ENCODE peak calls at places on chromosomes 12 and 14, in eight cellular contexts. One of them, this sample, is unnamed.

GRCh38 chr12:45762185-45763110 is 32.9 kb downstream of the ARID2 start:
- DNase-seq in GM20000: peak
- DNase-seq in iPS DF 6.9: no peak
- DNase-seq in HTR-8/SVneo: peak
- DNase-seq in heart left ventricle: no peak
- DNase-seq in astrocyte of the spinal cord: peak
- DNase-seq in GM03348: peak
- DNase-seq in NCI-H2081 treated with DMSO at 0.1 percent for 48 hours: peak
- DNase-seq in this sample: peak

GRCh38 chr12:102964872-102965271 is 7.4 kb downstream of the ASCL1 start:
- DNase-seq in GM20000: no peak
- DNase-seq in iPS DF 6.9: no peak
- DNase-seq in HTR-8/SVneo: no peak
- DNase-seq in heart left ventricle: no peak
- DNase-seq in astrocyte of the spinal cord: no peak
- DNase-seq in GM03348: no peak
- DNase-seq in NCI-H2081 treated with DMSO at 0.1 percent for 48 hours: peak
- DNase-seq in this sample: peak

GRCh38 chr14:64117671-64118402 is 176.3 kb downstream of the ESR2 start:
- DNase-seq in GM20000: no peak
- DNase-seq in iPS DF 6.9: no peak
- DNase-seq in HTR-8/SVneo: no peak
- DNase-seq in heart left ventricle: peak
- DNase-seq in astrocyte of the spinal cord: peak
- DNase-seq in GM03348: peak
- DNase-seq in NCI-H2081 treated with DMSO at 0.1 percent for 48 hours: no peak
- DNase-seq in this sample: no peak

GRCh38 chr12:56601503-56601902 is 28.6 kb downstream of the BAZ2A start:
- DNase-seq in GM20000: peak
- DNase-seq in iPS DF 6.9: no peak
- DNase-seq in HTR-8/SVneo: no peak
- DNase-seq in heart left ventricle: no peak
- DNase-seq in astrocyte of the spinal cord: no peak
- DNase-seq in GM03348: no peak
- DNase-seq in NCI-H2081 treated with DMSO at 0.1 percent for 48 hours: no peak
- DNase-seq in this sample: peak

GRCh38 chr14:68563256-68564131 is 229.4 kb downstream of the ZFP36L1 start:
- DNase-seq in GM20000: no peak
- DNase-seq in iPS DF 6.9: no peak
- DNase-seq in HTR-8/SVneo: no peak
- DNase-seq in heart left ventricle: no peak
- DNase-seq in astrocyte of the spinal cord: no peak
- DNase-seq in GM03348: no peak
- DNase-seq in NCI-H2081 treated with DMSO at 0.1 percent for 48 hours: no peak
- DNase-seq in this sample: no peak

GRCh38 chr14:22883191-22883976 is at the start of gene REM2:
- DNase-seq in GM20000: peak
- DNase-seq in iPS DF 6.9: no peak
- DNase-seq in HTR-8/SVneo: no peak
- DNase-seq in heart left ventricle: no peak
- DNase-seq in astrocyte of the spinal cord: no peak
- DNase-seq in GM03348: no peak
- DNase-seq in NCI-H2081 treated with DMSO at 0.1 percent for 48 hours: no peak
- DNase-seq in this sample: no peak

GRCh38 chr12:124369055-124369900 is 74.4 kb downstream of the RFLNA start:
- DNase-seq in GM20000: no peak
- DNase-seq in iPS DF 6.9: no peak
- DNase-seq in HTR-8/SVneo: no peak
- DNase-seq in heart left ventricle: peak
- DNase-seq in astrocyte of the spinal cord: peak
- DNase-seq in GM03348: peak
- DNase-seq in NCI-H2081 treated with DMSO at 0.1 percent for 48 hours: no peak
- DNase-seq in this sample: peak

GRCh38 chr12:29249930-29250329 is 100.9 kb downstream of the FAR2 start:
- DNase-seq in GM20000: no peak
- DNase-seq in iPS DF 6.9: no peak
- DNase-seq in HTR-8/SVneo: no peak
- DNase-seq in heart left ventricle: no peak
- DNase-seq in astrocyte of the spinal cord: no peak
- DNase-seq in GM03348: no peak
- DNase-seq in NCI-H2081 treated with DMSO at 0.1 percent for 48 hours: no peak
- DNase-seq in this sample: no peak

GRCh38 chr14:91219505-91220389 is 24.8 kb downstream of the GPR68 start:
- DNase-seq in GM20000: no peak
- DNase-seq in iPS DF 6.9: no peak
- DNase-seq in HTR-8/SVneo: no peak
- DNase-seq in heart left ventricle: no peak
- DNase-seq in astrocyte of the spinal cord: no peak
- DNase-seq in GM03348: no peak
- DNase-seq in NCI-H2081 treated with DMSO at 0.1 percent for 48 hours: no peak
- DNase-seq in this sample: no peak

GRCh38 chr14:20516921-20517320 is 11.6 kb downstream of the RNASE10 start:
- DNase-seq in GM20000: no peak
- DNase-seq in iPS DF 6.9: no peak
- DNase-seq in HTR-8/SVneo: no peak
- DNase-seq in heart left ventricle: no peak
- DNase-seq in astrocyte of the spinal cord: peak
- DNase-seq in GM03348: peak
- DNase-seq in NCI-H2081 treated with DMSO at 0.1 percent for 48 hours: no peak
- DNase-seq in this sample: no peak

GRCh38 chr12:19113464-19113863 is 16.1 kb upstream of the PLEKHA5 start:
- DNase-seq in GM20000: no peak
- DNase-seq in iPS DF 6.9: no peak
- DNase-seq in HTR-8/SVneo: no peak
- DNase-seq in heart left ventricle: no peak
- DNase-seq in astrocyte of the spinal cord: no peak
- DNase-seq in GM03348: no peak
- DNase-seq in NCI-H2081 treated with DMSO at 0.1 percent for 48 hours: no peak
- DNase-seq in this sample: no peak

GRCh38 chr12:27733052-27733656 is 22.5 kb downstream of the MRPS35 start:
- DNase-seq in GM20000: peak
- DNase-seq in iPS DF 6.9: no peak
- DNase-seq in HTR-8/SVneo: peak
- DNase-seq in heart left ventricle: no peak
- DNase-seq in astrocyte of the spinal cord: peak
- DNase-seq in GM03348: peak
- DNase-seq in NCI-H2081 treated with DMSO at 0.1 percent for 48 hours: no peak
- DNase-seq in this sample: peak

GRCh38 chr12:74689071-74689655 is 151.5 kb downstream of the ATXN7L3B start:
- DNase-seq in GM20000: no peak
- DNase-seq in iPS DF 6.9: peak
- DNase-seq in HTR-8/SVneo: peak
- DNase-seq in heart left ventricle: no peak
- DNase-seq in astrocyte of the spinal cord: peak
- DNase-seq in GM03348: peak
- DNase-seq in NCI-H2081 treated with DMSO at 0.1 percent for 48 hours: peak
- DNase-seq in this sample: peak

GRCh38 chr12:120041386-120042231 is 52.6 kb downstream of the BICDL1 start:
- DNase-seq in GM20000: no peak
- DNase-seq in iPS DF 6.9: no peak
- DNase-seq in HTR-8/SVneo: no peak
- DNase-seq in heart left ventricle: no peak
- DNase-seq in astrocyte of the spinal cord: no peak
- DNase-seq in GM03348: no peak
- DNase-seq in NCI-H2081 treated with DMSO at 0.1 percent for 48 hours: no peak
- DNase-seq in this sample: no peak

GRCh38 chr12:70106347-70106746 is 136.9 kb upstream of the CNOT2 start:
- DNase-seq in GM20000: no peak
- DNase-seq in iPS DF 6.9: no peak
- DNase-seq in HTR-8/SVneo: no peak
- DNase-seq in heart left ventricle: no peak
- DNase-seq in astrocyte of the spinal cord: no peak
- DNase-seq in GM03348: no peak
- DNase-seq in NCI-H2081 treated with DMSO at 0.1 percent for 48 hours: no peak
- DNase-seq in this sample: no peak

GRCh38 chr14:31252865-31253264 is 45.3 kb upstream of the HECTD1 start:
- DNase-seq in GM20000: no peak
- DNase-seq in iPS DF 6.9: no peak
- DNase-seq in HTR-8/SVneo: no peak
- DNase-seq in heart left ventricle: no peak
- DNase-seq in astrocyte of the spinal cord: no peak
- DNase-seq in GM03348: no peak
- DNase-seq in NCI-H2081 treated with DMSO at 0.1 percent for 48 hours: no peak
- DNase-seq in this sample: no peak

GRCh38 chr14:95889236-95889979 is 12.8 kb downstream of the TUNAR start:
- DNase-seq in GM20000: no peak
- DNase-seq in iPS DF 6.9: no peak
- DNase-seq in HTR-8/SVneo: no peak
- DNase-seq in heart left ventricle: no peak
- DNase-seq in astrocyte of the spinal cord: no peak
- DNase-seq in GM03348: no peak
- DNase-seq in NCI-H2081 treated with DMSO at 0.1 percent for 48 hours: no peak
- DNase-seq in this sample: no peak

GRCh38 chr14:60657609-60657983 is 8.3 kb upstream of the SIX1 start:
- DNase-seq in GM20000: peak
- DNase-seq in iPS DF 6.9: no peak
- DNase-seq in HTR-8/SVneo: no peak
- DNase-seq in heart left ventricle: no peak
- DNase-seq in astrocyte of the spinal cord: no peak
- DNase-seq in GM03348: no peak
- DNase-seq in NCI-H2081 treated with DMSO at 0.1 percent for 48 hours: no peak
- DNase-seq in this sample: no peak

GRCh38 chr14:53881161-53881846 is 75.3 kb downstream of the BMP4 start:
- DNase-seq in GM20000: no peak
- DNase-seq in iPS DF 6.9: no peak
- DNase-seq in HTR-8/SVneo: peak
- DNase-seq in heart left ventricle: no peak
- DNase-seq in astrocyte of the spinal cord: peak
- DNase-seq in GM03348: no peak
- DNase-seq in NCI-H2081 treated with DMSO at 0.1 percent for 48 hours: no peak
- DNase-seq in this sample: no peak

GRCh38 chr14:101775756-101776292 is 14.3 kb downstream of the PPP2R5C start:
- DNase-seq in GM20000: no peak
- DNase-seq in iPS DF 6.9: no peak
- DNase-seq in HTR-8/SVneo: no peak
- DNase-seq in heart left ventricle: no peak
- DNase-seq in astrocyte of the spinal cord: no peak
- DNase-seq in GM03348: no peak
- DNase-seq in NCI-H2081 treated with DMSO at 0.1 percent for 48 hours: no peak
- DNase-seq in this sample: no peak

GRCh38 chr12:9669534-9669933 is at the start of gene CLEC2D:
- DNase-seq in GM20000: peak
- DNase-seq in iPS DF 6.9: no peak
- DNase-seq in HTR-8/SVneo: no peak
- DNase-seq in heart left ventricle: no peak
- DNase-seq in astrocyte of the spinal cord: no peak
- DNase-seq in GM03348: no peak
- DNase-seq in NCI-H2081 treated with DMSO at 0.1 percent for 48 hours: no peak
- DNase-seq in this sample: no peak

GRCh38 chr14:99189201-99189801 is 82.7 kb downstream of the BCL11B start:
- DNase-seq in GM20000: no peak
- DNase-seq in iPS DF 6.9: no peak
- DNase-seq in HTR-8/SVneo: no peak
- DNase-seq in heart left ventricle: no peak
- DNase-seq in astrocyte of the spinal cord: no peak
- DNase-seq in GM03348: no peak
- DNase-seq in NCI-H2081 treated with DMSO at 0.1 percent for 48 hours: no peak
- DNase-seq in this sample: no peak

GRCh38 chr12:57101892-57102695 is 9.1 kb downstream of the STAT6 start:
- DNase-seq in GM20000: no peak
- DNase-seq in iPS DF 6.9: no peak
- DNase-seq in HTR-8/SVneo: no peak
- DNase-seq in heart left ventricle: no peak
- DNase-seq in astrocyte of the spinal cord: no peak
- DNase-seq in GM03348: no peak
- DNase-seq in NCI-H2081 treated with DMSO at 0.1 percent for 48 hours: no peak
- DNase-seq in this sample: no peak

GRCh38 chr12:22016982-22017381 is 29.0 kb upstream of the CMAS start:
- DNase-seq in GM20000: no peak
- DNase-seq in iPS DF 6.9: no peak
- DNase-seq in HTR-8/SVneo: no peak
- DNase-seq in heart left ventricle: no peak
- DNase-seq in astrocyte of the spinal cord: no peak
- DNase-seq in GM03348: no peak
- DNase-seq in NCI-H2081 treated with DMSO at 0.1 percent for 48 hours: no peak
- DNase-seq in this sample: no peak

GRCh38 chr12:2382391-2383155 is 329.8 kb downstream of the CACNA1C start:
- DNase-seq in GM20000: no peak
- DNase-seq in iPS DF 6.9: no peak
- DNase-seq in HTR-8/SVneo: no peak
- DNase-seq in heart left ventricle: no peak
- DNase-seq in astrocyte of the spinal cord: no peak
- DNase-seq in GM03348: no peak
- DNase-seq in NCI-H2081 treated with DMSO at 0.1 percent for 48 hours: no peak
- DNase-seq in this sample: peak